ENCODE peak calls at places on chromosomes 3 and 15, in eight cellular contexts. One of them, this sample, is unnamed.

GRCh38 chr15:33735637-33736247 is 232.6 kb upstream of the CHRM5 start:
- DNase-seq in left ventricle myocardium inferior: no peak
- DNase-seq in heart right ventricle: no peak
- DNase-seq in K562: peak; percentile 21
- DNase-seq in effector memory CD4-positive, alpha-beta T cell: no peak
- DNase-seq in mesenchymal stem cell: peak; percentile 33
- DNase-seq in right lobe of liver: no peak
- DNase-seq in right cardiac atrium: no peak
- DNase-seq in this sample: no peak

GRCh38 chr3:10999516-10999915 is 7.0 kb downstream of the SLC6A1 start:
- DNase-seq in left ventricle myocardium inferior: no peak
- DNase-seq in heart right ventricle: no peak
- DNase-seq in K562: no peak
- DNase-seq in effector memory CD4-positive, alpha-beta T cell: no peak
- DNase-seq in mesenchymal stem cell: no peak
- DNase-seq in right lobe of liver: no peak
- DNase-seq in right cardiac atrium: no peak
- DNase-seq in this sample: no peak

GRCh38 chr3:66740260-66740659 is 239.4 kb upstream of the LRIG1 start:
- DNase-seq in left ventricle myocardium inferior: no peak
- DNase-seq in heart right ventricle: no peak
- DNase-seq in K562: no peak
- DNase-seq in effector memory CD4-positive, alpha-beta T cell: no peak
- DNase-seq in mesenchymal stem cell: no peak
- DNase-seq in right lobe of liver: no peak
- DNase-seq in right cardiac atrium: no peak
- DNase-seq in this sample: no peak

GRCh38 chr3:128993461-128994172 is at the start of gene CFAP92:
- DNase-seq in left ventricle myocardium inferior: peak; percentile 89
- DNase-seq in heart right ventricle: peak; percentile 88
- DNase-seq in K562: peak; percentile 95
- DNase-seq in effector memory CD4-positive, alpha-beta T cell: peak; percentile 86
- DNase-seq in mesenchymal stem cell: peak; percentile 79
- DNase-seq in right lobe of liver: peak; percentile 87
- DNase-seq in right cardiac atrium: peak; percentile 89
- DNase-seq in this sample: peak; percentile 96

GRCh38 chr3:31356941-31357340 is 175.8 kb upstream of the STT3B start:
- DNase-seq in left ventricle myocardium inferior: no peak
- DNase-seq in heart right ventricle: no peak
- DNase-seq in K562: peak; percentile 26
- DNase-seq in effector memory CD4-positive, alpha-beta T cell: no peak
- DNase-seq in mesenchymal stem cell: no peak
- DNase-seq in right lobe of liver: peak; percentile 19
- DNase-seq in right cardiac atrium: peak; percentile 15
- DNase-seq in this sample: no peak

GRCh38 chr15:101372149-101372577 is 77.1 kb upstream of the SNRPA1 start:
- DNase-seq in left ventricle myocardium inferior: no peak
- DNase-seq in heart right ventricle: no peak
- DNase-seq in K562: no peak
- DNase-seq in effector memory CD4-positive, alpha-beta T cell: no peak
- DNase-seq in mesenchymal stem cell: peak; percentile 76
- DNase-seq in right lobe of liver: no peak
- DNase-seq in right cardiac atrium: no peak
- DNase-seq in this sample: no peak

GRCh38 chr3:50322386-50323091 is at the start of gene HYAL2:
- DNase-seq in left ventricle myocardium inferior: peak; percentile 73
- DNase-seq in heart right ventricle: peak; percentile 82
- DNase-seq in K562: no peak
- DNase-seq in effector memory CD4-positive, alpha-beta T cell: no peak
- DNase-seq in mesenchymal stem cell: no peak
- DNase-seq in right lobe of liver: peak; percentile 76
- DNase-seq in right cardiac atrium: peak; percentile 88
- DNase-seq in this sample: no peak

GRCh38 chr15:78993931-78994530 is 49.2 kb upstream of the CTSH start:
- DNase-seq in left ventricle myocardium inferior: no peak
- DNase-seq in heart right ventricle: no peak
- DNase-seq in K562: no peak
- DNase-seq in effector memory CD4-positive, alpha-beta T cell: no peak
- DNase-seq in mesenchymal stem cell: no peak
- DNase-seq in right lobe of liver: no peak
- DNase-seq in right cardiac atrium: no peak
- DNase-seq in this sample: peak; percentile 35

GRCh38 chr3:141561426-141562034 is 74.7 kb downstream of the RASA2 start:
- DNase-seq in left ventricle myocardium inferior: no peak
- DNase-seq in heart right ventricle: no peak
- DNase-seq in K562: peak; percentile 34
- DNase-seq in effector memory CD4-positive, alpha-beta T cell: no peak
- DNase-seq in mesenchymal stem cell: peak; percentile 71
- DNase-seq in right lobe of liver: no peak
- DNase-seq in right cardiac atrium: no peak
- DNase-seq in this sample: no peak

GRCh38 chr15:78739996-78740903 is 71.0 kb downstream of the ADAMTS7 start:
- DNase-seq in left ventricle myocardium inferior: no peak
- DNase-seq in heart right ventricle: no peak
- DNase-seq in K562: peak; percentile 45
- DNase-seq in effector memory CD4-positive, alpha-beta T cell: no peak
- DNase-seq in mesenchymal stem cell: peak; percentile 45
- DNase-seq in right lobe of liver: peak; percentile 85
- DNase-seq in right cardiac atrium: no peak
- DNase-seq in this sample: peak; percentile 76

GRCh38 chr3:51777985-51778384 is 1.1 kb downstream of the IQCF6 start:
- DNase-seq in left ventricle myocardium inferior: peak; percentile 63
- DNase-seq in heart right ventricle: peak; percentile 67
- DNase-seq in K562: no peak
- DNase-seq in effector memory CD4-positive, alpha-beta T cell: no peak
- DNase-seq in mesenchymal stem cell: no peak
- DNase-seq in right lobe of liver: peak; percentile 27
- DNase-seq in right cardiac atrium: peak; percentile 51
- DNase-seq in this sample: no peak

GRCh38 chr3:106485802-106486201 is 617.0 kb upstream of the CBLB start:
- DNase-seq in left ventricle myocardium inferior: no peak
- DNase-seq in heart right ventricle: no peak
- DNase-seq in K562: no peak
- DNase-seq in effector memory CD4-positive, alpha-beta T cell: no peak
- DNase-seq in mesenchymal stem cell: no peak
- DNase-seq in right lobe of liver: no peak
- DNase-seq in right cardiac atrium: no peak
- DNase-seq in this sample: no peak

GRCh38 chr3:125051715-125052581 is 3.8 kb downstream of the HEG1 start:
- DNase-seq in left ventricle myocardium inferior: peak; percentile 70
- DNase-seq in heart right ventricle: peak; percentile 67
- DNase-seq in K562: no peak
- DNase-seq in effector memory CD4-positive, alpha-beta T cell: peak; percentile 72
- DNase-seq in mesenchymal stem cell: peak; percentile 89
- DNase-seq in right lobe of liver: no peak
- DNase-seq in right cardiac atrium: peak; percentile 78
- DNase-seq in this sample: peak; percentile 91

GRCh38 chr15:66883322-66883911 is 181.4 kb downstream of the SMAD6 start:
- DNase-seq in left ventricle myocardium inferior: peak; percentile 90
- DNase-seq in heart right ventricle: peak; percentile 86
- DNase-seq in K562: peak; percentile 33
- DNase-seq in effector memory CD4-positive, alpha-beta T cell: no peak
- DNase-seq in mesenchymal stem cell: peak; percentile 99
- DNase-seq in right lobe of liver: peak; percentile 63
- DNase-seq in right cardiac atrium: peak; percentile 94
- DNase-seq in this sample: peak; percentile 95

GRCh38 chr15:71079208-71080044 is 35.8 kb upstream of the THSD4 start:
- DNase-seq in left ventricle myocardium inferior: peak; percentile 29
- DNase-seq in heart right ventricle: peak; percentile 16
- DNase-seq in K562: no peak
- DNase-seq in effector memory CD4-positive, alpha-beta T cell: no peak
- DNase-seq in mesenchymal stem cell: no peak
- DNase-seq in right lobe of liver: peak; percentile 26
- DNase-seq in right cardiac atrium: peak; percentile 33
- DNase-seq in this sample: peak; percentile 84

GRCh38 chr3:196127308-196128040 is 45.6 kb upstream of the TFRC start:
- DNase-seq in left ventricle myocardium inferior: no peak
- DNase-seq in heart right ventricle: no peak
- DNase-seq in K562: peak; percentile 81
- DNase-seq in effector memory CD4-positive, alpha-beta T cell: no peak
- DNase-seq in mesenchymal stem cell: no peak
- DNase-seq in right lobe of liver: no peak
- DNase-seq in right cardiac atrium: no peak
- DNase-seq in this sample: no peak

GRCh38 chr15:36577082-36577481 is 2.3 kb upstream of the CDIN1 start:
- DNase-seq in left ventricle myocardium inferior: no peak
- DNase-seq in heart right ventricle: no peak
- DNase-seq in K562: no peak
- DNase-seq in effector memory CD4-positive, alpha-beta T cell: no peak
- DNase-seq in mesenchymal stem cell: no peak
- DNase-seq in right lobe of liver: no peak
- DNase-seq in right cardiac atrium: no peak
- DNase-seq in this sample: no peak

GRCh38 chr3:14388200-14388599 is 14.2 kb upstream of the SLC6A6 start:
- DNase-seq in left ventricle myocardium inferior: no peak
- DNase-seq in heart right ventricle: no peak
- DNase-seq in K562: no peak
- DNase-seq in effector memory CD4-positive, alpha-beta T cell: no peak
- DNase-seq in mesenchymal stem cell: peak; percentile 38
- DNase-seq in right lobe of liver: no peak
- DNase-seq in right cardiac atrium: no peak
- DNase-seq in this sample: no peak

GRCh38 chr3:45218578-45219390 is 7.3 kb downstream of the TMEM158 start:
- DNase-seq in left ventricle myocardium inferior: no peak
- DNase-seq in heart right ventricle: no peak
- DNase-seq in K562: no peak
- DNase-seq in effector memory CD4-positive, alpha-beta T cell: no peak
- DNase-seq in mesenchymal stem cell: peak; percentile 72
- DNase-seq in right lobe of liver: no peak
- DNase-seq in right cardiac atrium: no peak
- DNase-seq in this sample: no peak

GRCh38 chr3:70823622-70824021 is 511.2 kb upstream of the MDFIC2 start:
- DNase-seq in left ventricle myocardium inferior: no peak
- DNase-seq in heart right ventricle: no peak
- DNase-seq in K562: no peak
- DNase-seq in effector memory CD4-positive, alpha-beta T cell: no peak
- DNase-seq in mesenchymal stem cell: no peak
- DNase-seq in right lobe of liver: no peak
- DNase-seq in right cardiac atrium: no peak
- DNase-seq in this sample: no peak

GRCh38 chr3:101635954-101636798 is 40.8 kb downstream of the ZBTB11 start:
- DNase-seq in left ventricle myocardium inferior: peak; percentile 49
- DNase-seq in heart right ventricle: peak; percentile 55
- DNase-seq in K562: peak; percentile 49
- DNase-seq in effector memory CD4-positive, alpha-beta T cell: peak; percentile 17
- DNase-seq in mesenchymal stem cell: peak; percentile 46
- DNase-seq in right lobe of liver: peak; percentile 55
- DNase-seq in right cardiac atrium: peak; percentile 46
- DNase-seq in this sample: peak; percentile 64

DNA sequence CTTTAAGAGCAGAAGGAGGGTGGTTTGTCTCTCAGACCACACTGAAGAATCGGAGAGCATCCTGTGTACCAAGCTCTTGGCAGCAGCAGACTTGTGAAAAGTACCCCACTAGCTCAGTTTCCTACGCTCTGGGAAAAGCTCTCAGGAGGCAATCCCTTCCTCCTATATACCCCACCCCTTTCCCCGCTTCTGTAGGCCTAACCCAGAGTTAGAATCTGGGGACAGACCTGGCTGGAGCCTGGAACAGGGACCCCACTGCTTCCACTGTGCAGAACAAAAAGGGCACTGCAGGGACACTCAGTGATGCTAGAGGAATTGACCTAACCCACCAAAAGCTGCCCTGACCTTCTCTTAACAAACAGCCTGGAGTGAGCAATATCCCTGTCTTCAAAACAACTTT is 70.0 kb upstream of the CCDC39 start:
- DNase-seq in left ventricle myocardium inferior: no peak
- DNase-seq in heart right ventricle: no peak
- DNase-seq in K562: no peak
- DNase-seq in effector memory CD4-positive, alpha-beta T cell: no peak
- DNase-seq in mesenchymal stem cell: no peak
- DNase-seq in right lobe of liver: no peak
- DNase-seq in right cardiac atrium: no peak
- DNase-seq in this sample: no peak
- H3K9me3 ChIP-seq in left ventricle myocardium inferior: no peaks in the 10 kb centered on the region
- H3K9me3 ChIP-seq in heart right ventricle: no peaks in the 10 kb centered on the region
- H3K9me3 ChIP-seq in K562: no peaks in the 10 kb centered on the region
- H3K9me3 ChIP-seq in effector memory CD4-positive, alpha-beta T cell: no peaks in the 10 kb centered on the region
- H3K9me3 ChIP-seq in mesenchymal stem cell: no peaks in the 10 kb centered on the region
- H3K9me3 ChIP-seq in right lobe of liver: no peaks in the 10 kb centered on the region
- H3K9me3 ChIP-seq in right cardiac atrium: no peaks in the 10 kb centered on the region
- H3K9me3 ChIP-seq in this sample: no peaks in the 10 kb centered on the region

DNA sequence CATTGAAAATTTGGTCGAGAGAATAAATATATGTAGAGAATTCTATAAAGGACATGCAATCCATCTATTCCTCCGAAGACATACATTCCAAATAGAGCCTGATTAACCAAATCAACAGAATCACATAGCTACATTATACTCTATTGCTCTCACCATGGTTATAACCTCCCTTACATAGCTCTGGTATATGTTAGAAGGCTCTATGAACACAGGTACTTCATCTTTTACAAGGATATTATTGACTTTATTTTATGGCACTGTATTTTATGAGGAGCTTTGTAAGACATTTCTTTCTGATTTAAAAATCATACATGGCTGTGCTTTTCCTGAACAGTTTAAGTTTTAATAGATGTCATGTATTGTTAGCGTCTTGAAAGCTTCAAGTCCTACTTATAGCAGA is 4.8 kb downstream of the IGSF10 start:
- DNase-seq in left ventricle myocardium inferior: no peak
- DNase-seq in heart right ventricle: no peak
- DNase-seq in K562: no peak
- DNase-seq in effector memory CD4-positive, alpha-beta T cell: no peak
- DNase-seq in mesenchymal stem cell: no peak
- DNase-seq in right lobe of liver: no peak
- DNase-seq in right cardiac atrium: no peak
- DNase-seq in this sample: no peak
- H3K4me3 ChIP-seq in left ventricle myocardium inferior: no peak overlapping the region
- H3K4me3 ChIP-seq in heart right ventricle: no peak overlapping the region
- H3K4me3 ChIP-seq in K562: no peak overlapping the region
- H3K4me3 ChIP-seq in effector memory CD4-positive, alpha-beta T cell: no peak overlapping the region
- H3K4me3 ChIP-seq in mesenchymal stem cell: no peak overlapping the region
- H3K4me3 ChIP-seq in right lobe of liver: no peak overlapping the region
- H3K4me3 ChIP-seq in right cardiac atrium: no peak overlapping the region
- H3K4me3 ChIP-seq in this sample: no peak overlapping the region

DNA sequence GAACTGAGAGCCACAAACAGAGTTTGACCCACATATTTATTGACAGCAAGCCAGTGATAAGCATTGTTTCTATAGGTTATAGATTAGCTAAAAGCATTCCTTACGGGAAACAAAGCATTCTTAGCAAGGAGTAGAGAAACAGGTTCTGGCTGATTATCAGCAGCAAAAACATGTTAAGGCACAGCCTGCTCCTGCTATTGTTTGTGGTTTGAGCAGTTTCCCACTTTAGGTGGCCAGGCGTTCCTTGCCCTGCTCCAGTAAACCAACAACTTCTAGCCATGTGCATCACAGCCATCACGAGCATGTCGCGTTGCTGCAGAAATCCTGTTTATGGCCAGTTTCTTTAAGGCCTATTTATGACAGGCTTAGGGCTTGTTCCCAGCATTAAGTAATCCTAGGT is 44.7 kb upstream of the C2CD4B start:
- DNase-seq in left ventricle myocardium inferior: no peak
- DNase-seq in heart right ventricle: no peak
- DNase-seq in K562: no peak
- DNase-seq in effector memory CD4-positive, alpha-beta T cell: no peak
- DNase-seq in mesenchymal stem cell: no peak
- DNase-seq in right lobe of liver: no peak
- DNase-seq in right cardiac atrium: no peak
- DNase-seq in this sample: no peak
- H3K9me3 ChIP-seq in left ventricle myocardium inferior: peaks cover 19% of the 10 kb centered on the region
- H3K9me3 ChIP-seq in heart right ventricle: peaks cover 25% of the 10 kb centered on the region
- H3K9me3 ChIP-seq in K562: no peaks in the 10 kb centered on the region
- H3K9me3 ChIP-seq in effector memory CD4-positive, alpha-beta T cell: no peaks in the 10 kb centered on the region
- H3K9me3 ChIP-seq in mesenchymal stem cell: peaks cover 34% of the 10 kb centered on the region
- H3K9me3 ChIP-seq in right lobe of liver: no peaks in the 10 kb centered on the region
- H3K9me3 ChIP-seq in right cardiac atrium: peaks cover 2% of the 10 kb centered on the region
- H3K9me3 ChIP-seq in this sample: peaks cover 1% of the 10 kb centered on the region

GRCh38 chr3:55482496-55483195 is 4.5 kb downstream of the WNT5A start:
- DNase-seq in left ventricle myocardium inferior: no peak
- DNase-seq in heart right ventricle: no peak
- DNase-seq in K562: no peak
- DNase-seq in effector memory CD4-positive, alpha-beta T cell: no peak
- DNase-seq in mesenchymal stem cell: peak; percentile 86
- DNase-seq in right lobe of liver: no peak
- DNase-seq in right cardiac atrium: no peak
- DNase-seq in this sample: peak; percentile 71
- H3K4me3 ChIP-seq in left ventricle myocardium inferior: peak overlapping the region; percentile 63
- H3K4me3 ChIP-seq in heart right ventricle: no peak overlapping the region
- H3K4me3 ChIP-seq in K562: no peak overlapping the region
- H3K4me3 ChIP-seq in effector memory CD4-positive, alpha-beta T cell: no peak overlapping the region
- H3K4me3 ChIP-seq in mesenchymal stem cell: peak overlapping the region; percentile 77
- H3K4me3 ChIP-seq in right lobe of liver: no peak overlapping the region
- H3K4me3 ChIP-seq in right cardiac atrium: peak overlapping the region; percentile 1
- H3K4me3 ChIP-seq in this sample: no peak overlapping the region